ENCODE peak calls at places on chromosome 6, in four cellular contexts. J is HL-60, V is K562, A is GM12878. H is an unnamed sample.

GRCh38 chr6:149855040-149855654 is 9.0 kb downstream of the LRP11 start:
- DNase-seq in J (no peak), A (no peak), V (no peak), H (no peak)

GRCh38 chr6:118680452-118681095 is 29.2 kb upstream of the CEP85L start:
- DNase-seq in A (no peak), V (peak), J (no peak), H (no peak)

GRCh38 chr6:150152891-150153876 is 10.3 kb downstream of the PPP1R14C start:
- DNase-seq in V (no peak), J (no peak), A (no peak), H (no peak)

GRCh38 chr6:163780993-163781392 is 366.5 kb downstream of the QKI start:
- DNase-seq in A (no peak), V (no peak), J (no peak), H (no peak)

GRCh38 chr6:72218125-72218524 is 331.8 kb downstream of the RIMS1 start:
- DNase-seq in J (no peak), V (peak), A (no peak), H (no peak)

GRCh38 chr6:110530671-110531070 is 54.3 kb upstream of the SLC22A16 start:
- DNase-seq in V (no peak), J (no peak), A (no peak), H (no peak)

GRCh38 chr6:41716516-41717446 is 18.6 kb downstream of the TFEB start:
- DNase-seq in A (no peak), V (no peak), J (no peak), H (no peak)

GRCh38 chr6:89986650-89987074 is 92.4 kb downstream of the GJA10 start:
- DNase-seq in J (no peak), V (no peak), A (no peak), H (no peak)

GRCh38 chr6:23269436-23269835 is 700.1 kb downstream of the HDGFL1 start:
- DNase-seq in J (no peak), V (no peak), A (no peak), H (no peak)

GRCh38 chr6:5510331-5510730 is 249.0 kb downstream of the FARS2 start:
- DNase-seq in A (no peak), V (no peak), J (no peak), H (no peak)
- TF ChIP-seq SPI1 in A (no peak), V (no peak), J (no peak), H (no peak)

DNA sequence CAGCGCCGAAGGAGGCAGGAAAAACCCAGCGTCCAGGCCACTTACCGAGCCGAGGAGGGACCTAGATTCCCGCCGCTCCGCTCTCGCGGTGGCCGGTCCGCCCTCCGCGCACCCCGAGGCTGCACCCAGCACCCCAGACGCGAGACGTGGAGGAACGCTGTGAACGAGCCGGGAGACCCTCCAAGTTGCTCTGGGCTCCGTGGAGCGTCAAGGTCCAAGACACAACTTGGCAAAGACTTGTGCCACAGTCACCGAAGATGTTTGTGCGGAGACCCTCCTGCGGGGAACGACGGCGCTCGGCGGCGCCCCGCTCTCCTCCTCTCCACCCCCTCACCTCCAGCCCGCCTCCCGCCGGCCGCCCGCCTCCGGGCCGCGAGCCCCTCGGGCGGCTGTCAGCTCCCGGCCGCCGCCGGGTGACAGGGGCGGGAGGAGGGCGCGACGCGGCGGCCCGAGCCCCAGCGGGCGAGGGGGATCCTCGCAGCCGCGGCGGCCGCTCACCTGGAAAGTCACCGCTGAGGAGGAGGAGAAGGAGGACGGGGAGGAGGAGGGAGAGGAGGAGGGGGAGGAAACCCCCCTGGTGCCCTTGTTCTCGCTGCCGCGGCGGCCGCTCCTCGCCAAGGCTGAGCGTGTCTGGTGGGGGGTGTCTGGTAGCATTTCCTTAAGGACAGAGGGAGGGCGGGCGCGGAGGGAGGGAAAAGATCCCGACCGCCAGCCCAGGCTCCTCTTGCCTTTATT is 637 bp upstream of the HIVEP2 start:
- DNase-seq in J (no peak), A (no peak), V (peak), H (peak)
- TF ChIP-seq SPI1 in J (no peak), A (no peak), V (no peak), H (no peak)

GRCh38 chr6:43277083-43277642 is 20.9 kb upstream of the SLC22A7 start:
- DNase-seq in V (no peak), J (no peak), A (no peak), H (no peak)

GRCh38 chr6:43277643-43278523 is 20.2 kb upstream of the SLC22A7 start:
- DNase-seq in J (no peak), V (no peak), A (no peak), H (no peak)

GRCh38 chr6:43275782-43276179 is 22.3 kb upstream of the SLC22A7 start:
- DNase-seq in V (no peak), J (no peak), A (no peak), H (no peak)

GRCh38 chr6:43274916-43275597 is 23.0 kb upstream of the SLC22A7 start:
- DNase-seq in V (no peak), J (no peak), A (no peak), H (peak)

GRCh38 chr6:43276180-43277082 is 21.6 kb upstream of the SLC22A7 start:
- DNase-seq in J (peak), V (no peak), A (no peak), H (no peak)
- TF ChIP-seq SPI1 in J (no peak), V (no peak), A (no peak), H (no peak)

GRCh38 chr6:15184441-15184861 is 61.4 kb upstream of the JARID2 start:
- DNase-seq in V (no peak), J (no peak), A (peak), H (peak)
- TF ChIP-seq SPI1 in V (no peak), J (no peak), A (no peak), H (no peak)

DNA sequence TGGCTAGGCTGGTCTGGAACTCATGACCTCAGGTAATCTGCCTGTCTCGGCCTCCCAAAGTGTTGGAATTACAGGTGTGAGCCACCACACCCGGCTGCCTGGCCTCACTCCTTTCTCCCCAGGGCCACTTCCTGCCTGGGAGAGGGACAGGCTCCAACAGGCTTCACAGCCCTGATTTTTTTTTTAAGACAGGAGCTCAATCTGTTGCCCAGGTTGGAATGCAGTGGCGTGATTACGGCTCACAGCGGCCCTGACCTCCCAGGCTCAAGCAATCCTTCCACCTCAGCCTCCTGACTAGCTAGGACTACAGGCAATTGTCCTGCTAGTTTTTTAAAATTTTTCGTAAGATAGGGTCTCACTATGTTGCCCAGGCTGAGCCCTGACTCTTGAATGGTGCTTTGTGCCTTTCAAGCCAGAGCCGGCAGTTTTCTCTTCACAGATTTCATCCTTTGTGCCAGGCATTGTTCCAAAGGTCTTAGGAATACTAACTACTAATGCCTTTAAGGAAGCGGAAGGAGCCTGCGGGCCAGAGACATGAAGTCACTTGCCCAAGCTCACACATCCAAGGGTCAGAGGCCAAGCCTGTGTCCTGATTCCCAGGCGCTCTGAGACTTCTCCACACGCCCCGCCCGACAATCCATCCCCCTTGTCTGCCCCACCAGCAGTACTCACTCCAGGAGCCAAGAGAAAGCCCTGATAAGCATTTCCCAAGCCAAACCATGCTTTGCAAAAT is 19.2 kb downstream of the CAPN11 start:
- DNase-seq in A (no peak), J (no peak), V (no peak), H (no peak)
- TF ChIP-seq SPI1 in A (no peak), J (no peak), V (no peak), H (no peak)

GRCh38 chr6:34556031-34556471 is at the start of gene SPDEF:
- DNase-seq in A (no peak), J (no peak), V (no peak), H (no peak)
- TF ChIP-seq SPI1 in A (no peak), J (no peak), V (peak), H (no peak)

GRCh38 chr6:27468334-27468733 is 4.6 kb downstream of the ZNF184 start:
- DNase-seq in A (no peak), V (no peak), J (no peak), H (no peak)
- TF ChIP-seq SPI1 in A (no peak), V (no peak), J (no peak), H (no peak)

GRCh38 chr6:49849121-49849907 is 17.0 kb downstream of the CRISP1 start:
- DNase-seq in J (no peak), A (no peak), V (peak), H (no peak)
- TF ChIP-seq SPI1 in J (no peak), A (no peak), V (no peak), H (no peak)

DNA sequence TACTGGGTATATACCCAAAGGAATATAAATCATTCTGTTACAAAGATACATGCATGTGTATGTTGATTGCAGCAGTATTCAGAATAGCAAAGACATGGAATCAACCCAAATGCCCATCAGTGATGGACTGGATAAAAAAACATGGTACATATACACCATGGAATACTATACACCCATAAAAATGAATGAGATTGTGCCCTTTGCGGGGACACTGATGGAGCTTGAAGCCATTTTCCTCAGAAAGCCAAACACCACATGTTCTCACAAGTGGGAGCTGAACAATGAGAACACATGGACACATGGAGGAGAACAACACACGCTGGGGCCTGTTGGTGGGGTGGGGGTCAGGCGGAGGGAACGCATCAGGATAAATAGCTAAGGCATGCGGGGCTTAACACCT is 41.3 kb upstream of the MAPK13 start:
- DNase-seq in J (no peak), A (no peak), V (no peak), H (no peak)
- TF ChIP-seq SPI1 in J (no peak), A (no peak), V (no peak), H (no peak)

H was measured in GM12891.